ENCODE peak calls at places on chromosomes 2 and 18, in nine cellular contexts. N, H, O, I, X, G, Z, K and A are unnamed samples. For H3K36me3, the result is how much of the 10 kb centered on the place peaks cover.

GRCh38 chr2:152436148-152436547 is 101.2 kb downstream of the FMNL2 start:
- DNase-seq in N (no peak), O (no peak), X (no peak), H (no peak), G (no peak), K (no peak), Z (no peak), I (no peak), A (no peak)

GRCh38 chr18:27599202-27599829 is 414.2 kb upstream of the CHST9 start:
- DNase-seq in Z (peak), G (no peak), X (no peak), K (no peak), H (peak), I (peak), O (no peak), N (peak), A (peak)

GRCh38 chr2:217283505-217283904 is 423.6 kb upstream of the TNP1 start:
- DNase-seq in Z (no peak), N (no peak), X (no peak), O (no peak), I (peak), K (no peak), G (no peak), H (no peak), A (no peak)

GRCh38 chr2:9613291-9613690 is 17.5 kb downstream of the YWHAQ start:
- DNase-seq in O (no peak), G (no peak), K (no peak), I (no peak), X (no peak), N (no peak), H (peak), Z (no peak), A (no peak)

GRCh38 chr2:6864938-6865345 is 765 bp downstream of the CMPK2 start:
- DNase-seq in H (no peak), X (no peak), I (no peak), O (peak), N (no peak), K (peak), Z (no peak), G (peak), A (no peak)

GRCh38 chr2:189836644-189837043 is 52.4 kb downstream of the PMS1 start:
- DNase-seq in Z (no peak), O (no peak), H (peak), X (no peak), N (no peak), K (no peak), I (no peak), G (no peak), A (peak)

GRCh38 chr2:231622963-231623362 is 30.3 kb downstream of the TEX44 start:
- DNase-seq in I (no peak), K (no peak), Z (no peak), H (no peak), N (no peak), X (no peak), G (no peak), O (no peak), A (no peak)

GRCh38 chr2:124187948-124188347 is 162.9 kb downstream of the CNTNAP5 start:
- DNase-seq in K (no peak), Z (no peak), H (no peak), G (no peak), N (no peak), X (no peak), I (no peak), O (no peak), A (no peak)

GRCh38 chr2:20196053-20196880 is 28.7 kb downstream of the SDC1 start:
- DNase-seq in I (peak), N (no peak), Z (no peak), G (no peak), H (no peak), O (no peak), X (no peak), K (peak), A (no peak)

GRCh38 chr18:43312891-43313290 is 35.6 kb upstream of the SYT4 start:
- DNase-seq in H (no peak), N (no peak), Z (no peak), K (no peak), I (no peak), G (no peak), X (no peak), O (no peak), A (peak)

GRCh38 chr2:216345846-216346245 is 26.4 kb downstream of the MARCHF4 start:
- DNase-seq in Z (no peak), I (no peak), X (no peak), O (no peak), N (no peak), G (no peak), H (peak), K (no peak), A (no peak)

GRCh38 chr2:48435909-48436308 is 94.0 kb upstream of the STON1 start:
- DNase-seq in H (no peak), X (no peak), G (no peak), O (no peak), N (no peak), Z (no peak), K (no peak), I (no peak), A (no peak)

GRCh38 chr2:20291106-20291564 is 59.5 kb downstream of the PUM2 start:
- DNase-seq in N (peak), G (no peak), X (no peak), K (no peak), I (peak), H (peak), O (no peak), Z (no peak), A (peak)

GRCh38 chr2:65033178-65033577 is 23.0 kb upstream of the CEP68 start:
- DNase-seq in O (no peak), G (no peak), H (no peak), Z (no peak), K (no peak), I (no peak), X (no peak), N (peak), A (no peak)

GRCh38 chr2:214450118-214450894 is 39.5 kb downstream of the VWC2L start:
- DNase-seq in K (no peak), H (no peak), I (no peak), N (no peak), O (no peak), Z (no peak), X (no peak), G (no peak), A (no peak)

GRCh38 chr2:199273043-199273647 is 184.6 kb downstream of the SATB2 start:
- DNase-seq in X (no peak), G (no peak), H (peak), O (no peak), K (no peak), Z (no peak), N (no peak), I (no peak), A (peak)

GRCh38 chr2:189580267-189580661 is 322 bp downstream of the SLC40A1 start:
- DNase-seq in X (peak), G (peak), I (peak), O (peak), H (no peak), K (peak), Z (peak), N (no peak), A (no peak)

GRCh38 chr18:3460823-3461398 is 10.9 kb downstream of the TGIF1 start:
- DNase-seq in I (no peak), X (no peak), H (no peak), Z (no peak), G (no peak), K (no peak), O (no peak), N (no peak), A (no peak)

GRCh38 chr18:652131-652530 is 5.3 kb upstream of the TYMS start:
- DNase-seq in N (no peak), X (no peak), Z (no peak), O (no peak), I (no peak), H (no peak), K (no peak), G (no peak), A (no peak)

GRCh38 chr2:190328748-190329147 is 9.1 kb upstream of the HIBCH start:
- DNase-seq in I (no peak), K (no peak), X (no peak), H (no peak), G (no peak), Z (no peak), O (no peak), N (no peak), A (peak)

GRCh38 chr2:224449212-224450147 is 47.6 kb upstream of the FAM124B start:
- DNase-seq in H (peak), X (no peak), K (no peak), I (no peak), N (peak), O (no peak), Z (no peak), G (no peak), A (peak)
- TF ChIP-seq CTCF in H (peak), X (peak), K (peak), I (peak), N (peak), O (peak), Z (peak), G (peak), A (peak)

DNA sequence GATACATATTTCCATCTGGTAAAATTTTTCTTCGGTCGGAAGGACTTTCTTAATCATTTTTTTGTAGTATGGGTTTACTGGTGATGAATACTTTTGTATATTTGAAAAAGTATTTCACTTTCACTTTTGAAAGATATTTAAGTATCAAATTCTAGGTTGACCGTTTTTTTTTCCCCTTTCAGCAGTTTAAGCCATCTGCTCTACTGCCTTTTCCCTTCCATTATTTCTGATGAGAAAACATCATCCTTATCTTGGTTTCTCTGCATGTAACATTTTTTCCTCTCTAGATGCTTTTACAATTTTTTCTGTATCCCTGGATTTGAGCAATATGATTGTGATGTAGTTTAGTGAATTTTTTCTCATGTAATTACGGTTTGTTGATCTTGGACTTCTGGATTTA is 87.0 kb downstream of the MTX2 start:
- DNase-seq in K (no peak), O (no peak), I (no peak), Z (no peak), G (no peak), X (no peak), H (no peak), N (no peak), A (no peak)
- H3K4me3 ChIP-seq in K (no peak), O (no peak), I (no peak), Z (no peak), G (no peak), X (no peak), H (no peak), N (no peak), A (no peak)

DNA sequence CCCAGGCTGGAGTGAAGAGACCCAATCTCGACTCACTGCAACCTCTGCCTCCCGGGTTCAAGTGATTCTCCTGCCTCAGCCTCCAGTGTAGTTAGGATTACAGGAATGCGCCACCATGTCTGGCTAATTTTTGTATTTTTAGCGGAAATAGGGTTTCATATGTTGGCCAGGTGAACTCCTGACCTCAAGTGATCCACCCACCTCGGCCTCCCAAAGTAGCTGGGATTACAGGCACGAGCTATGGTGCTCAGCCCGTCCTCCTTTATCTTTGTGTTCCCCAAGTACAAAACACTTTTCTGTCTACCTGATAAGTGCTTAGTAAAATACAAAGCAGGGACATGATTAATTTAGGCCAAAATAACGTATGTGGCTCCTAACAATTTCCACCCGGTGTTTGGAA is 91.2 kb upstream of the STK17B start:
- DNase-seq in I (no peak), H (no peak), G (no peak), O (no peak), Z (no peak), K (no peak), X (no peak), N (no peak), A (no peak)
- H3K36me3 ChIP-seq in I (under half), H (under half), G (under half), O (under half), Z (under half), K (under half), X (under half), N (under half), A (under half)

DNA sequence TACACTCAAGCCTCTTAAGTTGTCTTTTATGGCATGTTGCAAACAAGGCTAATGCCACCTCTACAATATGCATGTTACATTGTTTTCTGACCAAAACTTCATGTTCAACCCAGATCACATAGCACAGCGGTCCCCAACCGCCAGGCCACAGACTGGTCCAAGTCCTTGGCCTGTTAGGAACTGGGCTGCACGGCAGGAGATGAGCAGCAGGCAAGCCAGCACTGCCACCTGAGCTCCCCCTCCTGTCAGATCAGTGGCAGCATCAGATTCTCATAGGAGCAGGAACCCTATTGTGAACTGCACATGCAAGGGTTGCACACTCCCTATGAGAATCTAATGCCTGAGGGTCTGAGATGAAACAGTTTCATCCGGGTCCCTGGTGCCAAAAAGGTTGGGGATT is 324.8 kb upstream of the CHAC2 start:
- DNase-seq in G (no peak), X (no peak), I (peak), O (no peak), H (no peak), Z (no peak), K (no peak), N (no peak), A (peak)
- TF ChIP-seq CTCF in G (no peak), X (no peak), I (peak), O (no peak), H (peak), Z (no peak), K (no peak), N (peak), A (peak)

DNA sequence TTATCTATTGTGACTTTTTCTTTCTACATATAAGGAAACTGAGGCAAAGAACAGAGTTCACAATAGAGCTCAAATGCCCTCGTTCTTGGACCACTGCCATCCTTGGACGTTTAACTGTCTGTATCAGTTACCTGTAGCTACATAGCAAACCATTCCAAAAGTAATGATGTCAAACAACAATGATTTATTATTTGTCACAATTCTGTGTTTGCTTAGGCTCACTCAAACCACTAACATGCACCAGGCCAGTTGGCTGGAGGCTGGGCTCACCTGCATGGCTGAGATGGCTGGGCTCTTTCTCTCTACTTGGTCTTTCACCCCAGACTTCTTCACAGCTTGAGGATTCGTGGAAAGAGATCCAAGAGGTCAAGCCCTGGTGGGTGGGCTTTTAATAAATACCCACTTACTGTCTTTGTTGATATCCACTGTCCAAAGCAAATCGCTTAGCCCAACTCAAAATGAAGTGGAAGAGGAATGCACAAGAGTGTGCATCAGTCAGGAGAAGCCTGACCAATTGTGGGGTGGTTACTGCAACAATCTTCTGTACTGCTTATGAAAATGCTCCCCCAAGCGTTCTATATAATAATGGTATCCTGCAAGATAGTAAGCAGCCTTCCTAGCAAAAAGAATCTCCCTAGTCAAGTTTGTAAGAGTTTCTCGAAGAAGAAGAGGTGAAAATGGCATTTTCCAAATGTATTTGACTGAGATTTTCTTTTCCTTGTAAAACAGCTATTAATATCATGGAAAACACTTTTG is 163.5 kb upstream of the NT5C1B start:
- DNase-seq in O (no peak), K (no peak), H (no peak), Z (no peak), I (no peak), G (no peak), N (peak), X (no peak), A (peak)
- H3K4me3 ChIP-seq in O (no peak), K (no peak), H (no peak), Z (no peak), I (no peak), G (no peak), N (no peak), X (no peak), A (no peak)

GRCh38 chr2:17736989-17737388 is 16.6 kb downstream of the SMC6 start:
- DNase-seq in H (no peak), Z (no peak), G (no peak), X (no peak), K (no peak), O (no peak), I (no peak), N (no peak), A (no peak)
- H3K36me3 ChIP-seq in H (under half), Z (under half), G (under half), X (under half), K (half or more), O (under half), I (under half), N (half or more), A (under half)

DNA sequence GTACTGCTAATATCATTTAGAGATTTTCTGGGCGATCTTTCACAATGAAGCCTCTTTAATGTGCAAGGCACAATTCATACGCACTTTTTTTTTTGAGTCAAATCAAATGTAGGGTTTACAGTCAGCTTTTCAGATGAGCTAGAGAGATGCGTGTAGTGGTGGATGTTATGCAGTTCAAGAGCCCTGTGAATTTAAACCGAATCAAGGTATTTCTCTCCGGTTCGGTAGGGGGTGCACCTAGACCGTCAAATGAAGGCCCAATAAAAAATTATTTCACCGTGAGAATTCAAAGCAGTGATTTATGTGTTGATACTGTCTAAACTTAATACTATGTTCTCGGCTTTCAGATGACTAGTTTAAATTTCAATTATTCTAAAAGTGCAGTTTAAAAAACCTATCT is 1.1 kb downstream of the PTH2R start:
- DNase-seq in H (peak), O (no peak), K (no peak), G (no peak), I (peak), Z (no peak), X (no peak), N (no peak), A (peak)
- TF ChIP-seq CTCF in H (peak), O (no peak), K (no peak), G (no peak), I (peak), Z (no peak), X (no peak), N (peak), A (peak)

DNA sequence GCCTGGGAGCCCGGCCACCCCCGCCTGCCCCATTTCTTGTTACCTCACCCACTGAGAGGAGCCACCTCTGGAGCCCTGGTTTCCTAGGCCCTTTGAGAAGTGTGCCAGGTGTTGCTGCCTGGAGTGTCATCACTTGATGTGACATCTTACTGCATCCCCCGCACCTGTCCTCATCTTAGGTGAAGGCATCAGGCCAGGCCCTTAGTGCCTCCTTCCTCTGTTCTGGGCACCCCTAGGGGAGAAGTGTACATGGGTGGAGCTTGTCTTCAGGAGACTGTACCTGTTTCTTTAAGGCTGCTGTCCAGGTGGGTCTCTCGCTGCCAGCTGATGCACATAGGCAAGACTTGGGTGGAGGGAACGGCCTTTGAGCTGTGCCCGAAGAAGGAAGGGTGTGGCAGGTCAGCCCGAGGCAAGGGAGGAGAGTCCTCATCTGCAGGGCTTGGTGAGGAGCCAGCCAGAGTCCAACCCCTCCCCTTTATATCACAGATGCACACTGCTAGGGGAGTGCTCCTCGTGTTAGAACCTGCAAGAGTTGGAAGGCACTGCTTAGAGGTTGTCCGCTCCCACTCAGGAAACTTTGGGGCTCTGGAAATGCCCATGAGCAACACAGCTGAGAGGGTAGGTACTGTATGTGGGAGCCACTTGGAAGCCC is 45.9 kb downstream of the NCK2 start:
- DNase-seq in H (no peak), N (no peak), Z (no peak), X (no peak), G (no peak), I (peak), K (no peak), O (no peak), A (peak)
- H3K4me3 ChIP-seq in H (no peak), N (no peak), Z (peak), X (no peak), G (peak), I (no peak), K (peak), O (peak), A (no peak)

DNA sequence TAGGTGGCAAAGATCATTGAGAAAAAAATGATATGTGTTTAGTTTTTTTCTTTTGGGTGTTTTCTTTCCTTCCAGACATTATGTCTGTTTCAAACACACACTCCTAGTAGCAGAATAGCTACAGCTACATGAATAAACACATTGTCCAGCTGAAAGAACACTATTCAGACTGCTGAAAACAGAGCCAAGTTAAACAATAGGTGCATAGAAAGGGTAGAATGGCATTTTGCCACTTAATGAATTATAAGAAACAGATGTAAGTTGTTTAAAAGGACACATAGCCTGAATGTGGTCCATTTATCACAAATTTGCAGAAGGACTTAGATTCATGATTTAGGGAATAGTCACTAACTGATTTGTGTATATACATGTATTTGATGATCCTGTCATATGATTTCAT is 20.1 kb downstream of the CTLA4 start:
- DNase-seq in I (no peak), X (no peak), O (no peak), G (no peak), Z (no peak), H (no peak), N (no peak), K (no peak), A (no peak)
- H3K36me3 ChIP-seq in I (under half), X (under half), O (under half), G (under half), Z (under half), H (under half), N (under half), K (under half), A (under half)